ENCODE peak calls at places on chromosomes 13 and 19, in seven cellular contexts. S is body of pancreas; R is CD8-positive, alpha-beta T cell; H is heart right ventricle; L is ovary; J is cardiac muscle cell; C is IMR-90. A is an unnamed sample.

GRCh38 chr13:106362637-106363036 is 172.8 kb downstream of the EFNB2 start:
- DNase-seq in S (no peak), R (no peak), H (no peak), L (no peak), J (no peak), C (no peak), A (no peak)

GRCh38 chr19:21084343-21084742 is 2.3 kb downstream of the ZNF714 start:
- DNase-seq in S (no peak), R (no peak), H (no peak), L (no peak), J (peak; percentile 35), C (peak; percentile 79), A (no peak)

GRCh38 chr13:110017379-110017778 is 231.0 kb upstream of the IRS2 start:
- DNase-seq in S (peak; percentile 8), R (no peak), H (no peak), L (no peak), J (peak; percentile 92), C (peak; percentile 95), A (no peak)

GRCh38 chr13:87656311-87656710 is 14.9 kb upstream of the SLITRK5 start:
- DNase-seq in S (no peak), R (no peak), H (no peak), L (no peak), J (no peak), C (no peak), A (no peak)

GRCh38 chr13:73248711-73249580 is 190.1 kb downstream of the KLF5 start:
- DNase-seq in S (peak; percentile 82), R (no peak), H (no peak), L (peak; percentile 31), J (peak; percentile 31), C (peak; percentile 63), A (no peak)

GRCh38 chr19:14119644-14120496 is 2.3 kb upstream of the PRKACA start:
- DNase-seq in S (no peak), R (no peak), H (no peak), L (no peak), J (no peak), C (no peak), A (no peak)

GRCh38 chr19:3821857-3822364 is 35.7 kb upstream of the MATK start:
- DNase-seq in S (peak; percentile 69), R (peak; percentile 87), H (peak; percentile 76), L (peak; percentile 39), J (peak; percentile 64), C (peak; percentile 10), A (peak; percentile 67)

GRCh38 chr19:49952906-49953305 is 8.1 kb downstream of the SIGLEC11 start:
- DNase-seq in S (no peak), R (no peak), H (no peak), L (no peak), J (no peak), C (no peak), A (no peak)

GRCh38 chr19:32566246-32566830 is 14.7 kb upstream of the PDCD5 start:
- DNase-seq in S (no peak), R (no peak), H (no peak), L (no peak), J (peak; percentile 24), C (peak; percentile 29), A (peak; percentile 59)

DNA sequence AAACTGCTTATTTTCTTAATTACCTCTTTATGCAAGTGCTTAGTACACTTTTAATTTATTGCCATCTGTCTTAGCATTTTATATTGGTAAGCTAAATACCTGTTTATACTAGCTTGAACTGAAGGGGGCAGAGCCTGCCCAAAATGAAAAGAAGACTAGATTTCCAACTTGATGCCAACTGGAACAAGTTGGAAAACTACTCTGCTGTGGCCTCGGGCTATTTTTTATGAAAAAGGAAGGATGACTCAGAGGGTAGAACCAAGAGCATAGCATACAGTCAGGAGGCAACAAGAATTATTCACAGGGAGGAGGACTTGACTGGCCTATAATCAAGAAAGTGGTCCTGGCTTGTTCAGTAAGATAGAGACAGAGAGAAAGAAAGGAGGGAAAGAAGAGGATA is 150.3 kb downstream of the NDFIP2 start:
- DNase-seq in S (peak; percentile 13), R (no peak), H (no peak), L (no peak), J (peak; percentile 79), C (peak; percentile 49), A (peak; percentile 73)
- H3K27me3 ChIP-seq in S (no peaks in the 10 kb centered on the region), R (no peaks in the 10 kb centered on the region), H (no peaks in the 10 kb centered on the region), L (no peaks in the 10 kb centered on the region), J (no peaks in the 10 kb centered on the region), C (no peaks in the 10 kb centered on the region), A (no peaks in the 10 kb centered on the region)

DNA sequence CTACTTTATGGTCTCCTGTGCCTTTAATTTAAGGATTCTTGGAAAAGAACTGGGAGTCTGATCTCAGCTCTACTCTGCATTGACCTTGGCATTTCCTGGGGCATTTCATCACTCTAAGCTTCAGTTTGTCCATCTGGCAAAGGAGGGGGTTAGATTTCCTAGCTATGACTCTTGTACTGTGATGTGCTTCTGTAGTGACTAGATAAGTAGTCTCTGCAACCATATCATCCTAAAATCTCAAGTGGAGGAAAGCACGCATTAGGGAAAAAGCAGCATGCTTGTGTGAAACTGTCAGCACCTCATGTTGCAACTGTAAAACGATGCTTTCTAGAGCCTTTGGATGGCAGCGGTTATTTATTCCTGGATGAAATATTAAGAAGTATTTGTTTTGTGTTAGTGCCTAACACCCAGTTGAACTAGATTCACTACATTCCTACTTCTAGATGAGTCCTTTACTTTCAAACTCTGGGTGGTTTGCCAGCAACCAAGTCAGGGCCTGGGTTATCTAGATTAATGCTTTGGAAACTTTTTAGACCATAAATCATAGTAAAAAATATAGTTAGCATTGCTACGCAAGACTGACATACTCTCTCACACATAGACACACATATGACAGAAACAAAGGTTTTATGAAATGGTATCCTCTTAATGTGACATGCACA is 6.8 kb downstream of the WDFY2 start:
- DNase-seq in S (peak; percentile 46), R (no peak), H (no peak), L (no peak), J (peak; percentile 96), C (peak; percentile 90), A (no peak)
- H3K4me3 ChIP-seq in S (no peak overlapping the region), R (no peak overlapping the region), H (no peak overlapping the region), L (no peak overlapping the region), J (no peak overlapping the region), C (peak overlapping the region; percentile 12), A (no peak overlapping the region)

DNA sequence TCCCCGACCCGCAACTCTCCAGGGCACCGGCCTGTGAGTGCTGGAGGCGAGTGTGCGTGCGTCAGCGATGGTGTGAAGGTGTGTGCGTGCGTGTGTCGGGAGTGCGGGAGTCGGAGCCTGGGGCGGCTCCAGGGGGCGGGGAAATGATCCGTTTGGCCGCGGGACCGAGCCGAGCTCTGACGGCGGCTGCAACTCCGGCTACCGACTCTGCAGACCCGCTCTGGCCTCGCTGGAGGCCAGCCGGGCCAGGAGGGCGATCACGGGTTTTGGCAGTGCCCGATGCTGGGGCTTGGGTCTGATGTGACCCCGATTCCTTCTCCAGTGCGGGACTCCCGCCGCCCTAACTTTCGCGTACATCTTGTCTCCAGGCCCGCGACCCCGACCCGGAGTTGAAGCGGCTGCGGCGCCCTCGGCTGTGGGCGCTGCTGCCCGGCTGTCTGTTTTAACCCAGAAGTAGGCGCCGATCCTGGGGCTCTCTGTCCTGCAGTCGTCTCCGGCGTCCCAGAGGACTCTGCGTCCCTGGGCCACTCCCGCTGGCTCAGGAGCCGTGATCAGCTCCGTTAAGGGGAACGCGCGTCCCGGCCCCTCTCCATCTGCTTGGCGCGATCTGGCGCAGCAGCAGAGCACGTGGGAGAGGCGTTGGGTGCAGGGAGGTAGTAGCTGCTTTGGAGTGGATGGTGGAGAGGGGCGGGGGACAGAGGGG is 1.2 kb downstream of the CHST8 start:
- DNase-seq in S (peak; percentile 17), R (no peak), H (no peak), L (peak; percentile 15), J (no peak), C (no peak), A (peak; percentile 49)
- H3K27me3 ChIP-seq in S (no peaks in the 10 kb centered on the region), R (no peaks in the 10 kb centered on the region), H (peaks cover 75% of the 10 kb centered on the region), L (no peaks in the 10 kb centered on the region), J (peaks cover 82% of the 10 kb centered on the region), C (peaks cover 39% of the 10 kb centered on the region), A (peaks cover 39% of the 10 kb centered on the region)

GRCh38 chr13:67225252-67226159 is 4.6 kb downstream of the PCDH9 start:
- DNase-seq in S (no peak), R (no peak), H (no peak), L (no peak), J (no peak), C (no peak), A (no peak)

GRCh38 chr13:67221630-67222226 is 8.4 kb downstream of the PCDH9 start:
- DNase-seq in S (no peak), R (no peak), H (no peak), L (no peak), J (peak; percentile 1), C (no peak), A (no peak)

GRCh38 chr13:67223024-67223423 is 7.1 kb downstream of the PCDH9 start:
- DNase-seq in S (no peak), R (no peak), H (no peak), L (no peak), J (peak; percentile 36), C (peak; percentile 60), A (no peak)

GRCh38 chr13:67224148-67224846 is 5.8 kb downstream of the PCDH9 start:
- DNase-seq in S (peak; percentile 89), R (no peak), H (peak; percentile 71), L (peak; percentile 54), J (peak; percentile 89), C (peak; percentile 82), A (peak; percentile 75)

DNA sequence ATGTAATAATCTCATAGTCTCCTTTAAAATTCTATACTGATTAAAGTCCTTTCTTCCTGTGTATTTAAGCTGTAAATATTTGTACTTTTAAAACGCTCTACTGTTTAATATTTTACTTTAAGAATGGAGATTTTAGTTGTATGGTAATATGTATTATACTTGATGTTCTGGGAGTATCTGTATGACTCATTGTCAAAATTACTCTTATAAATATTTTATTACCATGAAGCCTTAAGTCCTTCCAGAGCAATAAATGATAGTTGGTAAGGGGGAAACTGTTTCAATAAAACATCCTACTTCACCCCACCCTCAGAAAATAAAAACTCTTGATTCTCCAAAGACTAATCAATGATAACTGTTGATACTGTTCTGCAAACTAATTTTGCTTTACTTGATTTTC is 6.4 kb downstream of the PCDH9 start:
- DNase-seq in S (no peak), R (no peak), H (no peak), L (no peak), J (no peak), C (peak; percentile 32), A (no peak)
- H3K4me3 ChIP-seq in S (no peak overlapping the region), R (no peak overlapping the region), H (peak overlapping the region; percentile 47), L (no peak overlapping the region), J (no peak overlapping the region), C (no peak overlapping the region), A (peak overlapping the region; percentile 96)

GRCh38 chr19:29596080-29596479 is 10.0 kb upstream of the POP4 start:
- DNase-seq in S (no peak), R (no peak), H (no peak), L (no peak), J (no peak), C (no peak), A (no peak)
- H3K27me3 ChIP-seq in S (no peaks in the 10 kb centered on the region), R (no peaks in the 10 kb centered on the region), H (peaks cover 60% of the 10 kb centered on the region), L (no peaks in the 10 kb centered on the region), J (peaks cover 38% of the 10 kb centered on the region), C (peaks cover 21% of the 10 kb centered on the region), A (peaks cover 42% of the 10 kb centered on the region)